ENCODE peak calls at places on chromosomes 12 and 14, in five cellular contexts. V is aorta; Z is sigmoid colon; F is effector memory CD4-positive, alpha-beta T cell; H is tibial nerve. I is an unnamed sample. For H3K4me1, H3K36me3 and H3K27me3, the result is how much of the 10 kb centered on the place peaks cover.

GRCh38 chr12:116376354-116377193 is 99.1 kb upstream of the MED13L start:
- DNase-seq in F (no peak), Z (no peak), V (peak), H (no peak), I (peak)

GRCh38 chr12:7929069-7929792 is 6.8 kb downstream of the SLC2A3 start:
- DNase-seq in H (no peak), Z (no peak), F (no peak), V (no peak), I (no peak)

GRCh38 chr14:28719130-28719529 is 47.5 kb upstream of the FOXG1 start:
- DNase-seq in F (no peak), Z (no peak), V (no peak), H (no peak), I (no peak)

GRCh38 chr12:14928946-14929345 is 9.4 kb downstream of the ERP27 start:
- DNase-seq in V (no peak), F (no peak), Z (no peak), H (no peak), I (no peak)

GRCh38 chr14:54718046-54718445 is 151.1 kb downstream of the SAMD4A start:
- DNase-seq in F (no peak), Z (no peak), V (no peak), H (no peak), I (no peak)

GRCh38 chr14:76104802-76105355 is 46.8 kb upstream of the GPATCH2L start:
- DNase-seq in Z (no peak), F (no peak), H (no peak), V (no peak), I (no peak)

GRCh38 chr12:3304436-3305135 is 186.4 kb upstream of the PRMT8 start:
- DNase-seq in F (no peak), V (no peak), Z (no peak), H (no peak), I (peak)

GRCh38 chr14:48616941-48617340 is 941.5 kb upstream of the MDGA2 start:
- DNase-seq in Z (no peak), H (no peak), V (no peak), F (no peak), I (no peak)

GRCh38 chr12:66168410-66168809 is 1.4 kb downstream of the TMBIM4 start:
- DNase-seq in F (no peak), H (no peak), V (no peak), Z (no peak), I (no peak)
- H3K4me1 ChIP-seq in F (under half), H (under half), V (under half), Z (under half), I (under half)

GRCh38 chr12:65860584-65860983 is 36.3 kb downstream of the HMGA2 start:
- DNase-seq in V (no peak), Z (no peak), F (no peak), H (no peak), I (no peak)

GRCh38 chr12:65859519-65859918 is 35.2 kb downstream of the HMGA2 start:
- DNase-seq in F (no peak), V (no peak), H (no peak), Z (no peak), I (no peak)

GRCh38 chr12:65856521-65856920 is 32.2 kb downstream of the HMGA2 start:
- DNase-seq in Z (no peak), V (no peak), H (no peak), F (no peak), I (no peak)

GRCh38 chr12:65858831-65859230 is 34.5 kb downstream of the HMGA2 start:
- DNase-seq in V (no peak), F (no peak), Z (no peak), H (no peak), I (no peak)

DNA sequence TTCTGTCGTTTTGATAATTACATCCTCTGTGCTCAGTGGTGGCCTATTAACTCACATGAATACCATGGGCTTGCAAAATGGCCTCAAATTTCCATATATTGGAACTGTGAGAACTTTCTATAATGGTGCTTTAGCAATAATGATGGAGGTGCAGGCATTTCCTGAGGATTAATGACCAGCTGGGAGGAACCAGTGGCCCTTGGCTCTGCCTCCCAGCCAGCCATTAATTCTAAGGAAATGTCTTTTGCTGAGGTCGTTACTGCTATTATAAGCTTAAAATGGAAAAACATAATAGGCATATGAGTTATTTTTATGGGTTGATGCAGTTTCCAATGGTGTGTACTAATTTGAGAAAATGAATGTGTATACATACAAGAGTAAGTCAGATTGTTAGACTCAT is 33.6 kb downstream of the HMGA2 start:
- DNase-seq in F (no peak), V (no peak), H (no peak), Z (no peak), I (no peak)
- H3K36me3 ChIP-seq in F (under half), V (under half), H (under half), Z (under half), I (under half)

DNA sequence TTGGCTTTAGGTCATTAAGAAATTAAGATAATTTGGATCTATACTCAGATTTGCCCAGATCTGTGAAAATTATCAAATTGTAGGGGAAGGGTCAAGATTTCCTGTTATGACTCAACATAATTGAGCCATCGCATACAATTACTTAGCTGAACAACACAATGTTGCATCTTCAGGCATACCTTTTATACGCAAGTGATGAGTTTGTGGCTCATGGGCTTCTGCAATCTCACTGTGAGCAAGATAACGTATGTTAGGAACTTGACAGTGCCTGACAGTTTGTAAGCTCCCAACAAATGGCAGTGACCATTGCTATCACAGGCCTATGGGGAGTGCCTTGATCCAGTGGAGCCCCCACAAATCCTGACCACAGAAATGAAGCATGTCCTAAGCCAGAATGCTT is 199.7 kb downstream of the BCAT1 start:
- DNase-seq in Z (no peak), H (no peak), F (no peak), V (no peak), I (no peak)
- H3K27me3 ChIP-seq in Z (under half), H (under half), F (under half), V (under half), I (under half)

GRCh38 chr14:37185670-37186069 is 12.1 kb upstream of the MIPOL1 start:
- DNase-seq in Z (no peak), H (no peak), V (no peak), F (no peak), I (no peak)
- H3K4me1 ChIP-seq in Z (under half), H (under half), V (under half), F (under half), I (under half)

DNA sequence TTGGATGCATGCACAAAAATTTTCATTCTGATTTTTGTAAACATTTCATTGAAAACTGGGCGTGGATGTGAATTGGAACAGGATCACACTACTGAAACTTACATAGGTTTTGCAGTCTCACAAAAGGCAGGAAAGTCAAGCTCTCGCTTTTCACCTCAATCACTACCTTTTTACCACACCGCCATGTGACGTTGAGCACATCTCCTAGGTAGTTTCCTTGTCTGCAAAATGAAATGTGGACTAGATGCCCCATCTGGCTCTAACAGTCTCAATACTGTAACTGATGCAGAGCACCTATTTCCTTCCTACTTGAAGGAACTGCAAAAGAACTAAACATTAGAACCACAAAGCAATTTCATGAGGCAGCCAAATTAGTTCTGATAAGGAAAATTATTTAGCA is 4.4 kb upstream of the YY1 start:
- DNase-seq in H (no peak), F (no peak), V (no peak), Z (no peak), I (no peak)
- H3K36me3 ChIP-seq in H (under half), F (under half), V (under half), Z (under half), I (under half)

GRCh38 chr12:132325733-132326130 is 3.7 kb downstream of the GALNT9 start:
- DNase-seq in Z (no peak), F (no peak), V (no peak), H (no peak), I (no peak)
- H3K27me3 ChIP-seq in Z (under half), F (under half), V (under half), H (under half), I (half or more)

DNA sequence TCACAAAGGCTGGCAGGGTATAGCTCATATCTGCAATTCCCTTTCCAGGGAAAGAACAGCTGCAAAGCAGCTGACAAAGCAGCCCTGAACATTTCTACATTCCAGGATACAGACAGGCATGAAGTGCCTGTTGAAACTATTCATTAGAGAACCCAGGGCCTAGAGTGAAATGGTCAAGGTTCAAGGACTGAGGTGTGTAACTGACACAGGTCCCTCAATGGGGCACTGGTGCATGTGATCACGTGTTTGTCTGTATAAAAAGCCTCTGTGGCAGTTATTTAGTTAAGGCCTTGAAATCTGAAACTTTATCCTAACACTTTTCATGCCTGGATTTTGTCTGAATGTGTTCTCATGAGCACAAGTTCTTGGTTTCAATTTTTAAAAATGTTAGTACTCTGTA is 47.1 kb downstream of the GIT2 start:
- DNase-seq in H (no peak), F (no peak), V (no peak), Z (no peak), I (no peak)
- H3K4me1 ChIP-seq in H (half or more), F (under half), V (under half), Z (half or more), I (under half)

GRCh38 chr12:47900480-47901129 is 4.2 kb downstream of the VDR start:
- DNase-seq in H (no peak), V (no peak), F (no peak), Z (peak), I (no peak)

GRCh38 chr12:47901285-47902093 is 3.3 kb downstream of the VDR start:
- DNase-seq in Z (peak), F (no peak), H (no peak), V (no peak), I (no peak)

GRCh38 chr12:47902131-47902639 is 2.6 kb downstream of the VDR start:
- DNase-seq in F (no peak), H (no peak), Z (peak), V (no peak), I (no peak)

GRCh38 chr12:47899466-47899865 is 5.3 kb downstream of the VDR start:
- DNase-seq in Z (peak), F (no peak), H (no peak), V (no peak), I (no peak)

GRCh38 chr12:47900101-47900479 is 4.7 kb downstream of the VDR start:
- DNase-seq in V (no peak), F (no peak), H (no peak), Z (peak), I (no peak)
- H3K36me3 ChIP-seq in V (under half), F (under half), H (under half), Z (under half), I (under half)

DNA sequence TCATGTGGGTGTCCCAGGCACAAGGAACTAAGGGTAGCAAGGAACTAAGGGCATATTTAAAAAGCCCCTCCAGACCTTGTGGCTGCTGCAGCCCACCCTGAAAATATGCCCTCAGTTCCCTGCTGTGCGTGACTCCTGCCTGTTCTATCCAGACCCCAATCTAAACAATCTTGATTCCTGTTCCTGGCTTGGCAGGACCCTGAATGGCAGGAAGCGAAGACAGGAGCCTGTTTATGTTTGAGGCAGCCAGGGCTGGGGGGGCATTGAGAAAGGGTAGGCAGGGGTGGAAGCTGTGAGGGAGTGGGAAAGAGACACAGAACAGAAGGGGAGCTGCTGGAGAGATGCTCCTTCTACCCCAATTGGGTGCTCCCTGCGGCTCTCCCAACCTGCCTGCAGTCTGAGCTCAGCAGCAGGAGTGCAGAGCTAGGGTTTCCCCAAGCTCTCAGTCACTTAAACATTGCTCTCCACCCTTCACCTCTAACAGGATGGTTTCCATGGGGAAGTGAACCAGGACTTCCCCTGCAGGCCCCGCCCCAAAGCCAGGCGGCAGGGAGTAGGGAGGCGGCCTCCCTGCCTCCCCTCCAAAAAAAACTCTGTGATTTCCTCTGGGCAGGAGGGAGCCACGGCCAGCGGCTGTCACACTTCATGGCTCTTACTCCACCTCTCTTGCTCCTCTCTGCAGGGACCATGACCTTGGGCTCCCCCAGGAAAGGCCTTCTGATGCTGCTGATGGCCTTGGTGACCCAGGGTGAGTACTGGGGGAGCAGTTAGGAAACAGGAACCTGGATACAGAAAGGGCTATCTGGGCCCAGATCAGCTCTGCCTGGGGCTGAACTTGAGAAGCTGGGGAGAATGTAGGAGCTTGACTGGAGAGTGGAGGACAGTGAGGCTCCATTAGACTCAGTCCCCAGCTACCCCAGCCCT is 4.7 kb downstream of the ACVRL1 start:
- DNase-seq in Z (peak), F (no peak), H (no peak), V (peak), I (peak)
- H3K27me3 ChIP-seq in Z (under half), F (under half), H (under half), V (under half), I (under half)

GRCh38 chr12:123389560-123390351 is 5.8 kb downstream of the KMT5A start:
- DNase-seq in Z (peak), H (no peak), F (no peak), V (peak), I (peak)

GRCh38 chr12:123388218-123388947 is 4.5 kb downstream of the KMT5A start:
- DNase-seq in V (peak), F (peak), Z (peak), H (peak), I (peak)

GRCh38 chr12:123387508-123388217 is 3.7 kb downstream of the KMT5A start:
- DNase-seq in V (no peak), Z (no peak), H (no peak), F (no peak), I (no peak)

GRCh38 chr12:123390415-123391093 is 6.6 kb downstream of the KMT5A start:
- DNase-seq in V (no peak), H (no peak), F (no peak), Z (no peak), I (no peak)

GRCh38 chr12:123388948-123389559 is 5.1 kb downstream of the KMT5A start:
- DNase-seq in Z (no peak), F (no peak), V (no peak), H (no peak), I (peak)
- H3K4me1 ChIP-seq in Z (half or more), F (under half), V (under half), H (half or more), I (under half)